ENCODE peak calls at places on chromosomes 1 and 21, in ten cellular contexts. A, U, D, W, P, R, Q, E, B and S are unnamed samples.
A peak's percentile ranks its signal among the peaks of the same experiment; 100 is the strongest.

GRCh38 chr1:211653907-211654553 is 21.4 kb downstream of the NEK2 start:
- DNase-seq in B (no peak), E (peak; percentile 58), U (no peak), W (peak; percentile 43), R (no peak), A (no peak), Q (peak; percentile 44), P (no peak), D (no peak), S (peak; percentile 77)

GRCh38 chr1:80918365-80918764 is 882.4 kb upstream of the ADGRL2 start:
- DNase-seq in U (no peak), A (no peak), P (no peak), E (no peak), D (peak; percentile 18), R (no peak), W (no peak), Q (peak; percentile 4), B (no peak), S (no peak)

GRCh38 chr1:40379785-40380452 is 6.4 kb downstream of the SMAP2 start:
- DNase-seq in D (peak; percentile 78), E (peak; percentile 77), Q (peak; percentile 65), B (no peak), A (no peak), P (no peak), U (no peak), R (no peak), W (no peak), S (peak; percentile 11)

GRCh38 chr1:73537400-73537799 is 660.6 kb downstream of the LRRIQ3 start:
- DNase-seq in A (peak; percentile 55), D (no peak), Q (no peak), B (no peak), P (no peak), U (no peak), R (no peak), E (no peak), W (no peak), S (no peak)

GRCh38 chr1:228045405-228045804 is 37.1 kb upstream of the ARF1 start:
- DNase-seq in R (no peak), P (no peak), D (no peak), E (no peak), A (no peak), U (no peak), B (no peak), Q (no peak), W (no peak), S (no peak)

GRCh38 chr1:8880068-8880676 is 1.7 kb upstream of the ENO1 start:
- DNase-seq in U (no peak), Q (peak; percentile 97), P (peak; percentile 83), W (peak; percentile 85), A (no peak), E (peak; percentile 99), B (peak; percentile 74), D (peak; percentile 99), R (peak; percentile 74), S (peak; percentile 96)

GRCh38 chr1:6674796-6675195 is 26.8 kb downstream of the DNAJC11 start:
- DNase-seq in B (no peak), E (no peak), R (no peak), P (no peak), D (no peak), A (no peak), W (no peak), Q (no peak), U (no peak), S (no peak)

GRCh38 chr1:202162049-202162417 is 1.6 kb upstream of the PTPN7 start:
- DNase-seq in A (no peak), B (no peak), D (no peak), W (no peak), E (no peak), Q (no peak), P (no peak), U (peak; percentile 62), R (no peak), S (no peak)

GRCh38 chr1:41639332-41639936 is 155.0 kb upstream of the EDN2 start:
- DNase-seq in W (peak; percentile 65), D (peak; percentile 63), E (peak; percentile 77), U (no peak), P (no peak), Q (peak; percentile 90), A (no peak), R (no peak), B (no peak), S (peak; percentile 40)

GRCh38 chr1:3652538-3653285 is 396 bp downstream of the TP73 start:
- DNase-seq in E (no peak), B (no peak), Q (no peak), A (peak; percentile 56), D (no peak), W (no peak), R (no peak), P (no peak), U (no peak), S (no peak)

GRCh38 chr21:32994305-32994704 is 31.4 kb upstream of the OLIG2 start:
- DNase-seq in Q (peak; percentile 31), R (no peak), B (no peak), D (peak; percentile 39), U (no peak), A (no peak), W (no peak), P (no peak), E (peak; percentile 26), S (peak; percentile 40)

GRCh38 chr1:159889202-159889601 is 10.8 kb downstream of the CFAP45 start:
- DNase-seq in P (no peak), D (no peak), A (no peak), Q (no peak), W (no peak), U (no peak), R (no peak), B (no peak), E (no peak), S (no peak)

GRCh38 chr21:35046223-35046690 is 2.8 kb downstream of the RUNX1 start:
- DNase-seq in Q (no peak), B (no peak), D (no peak), A (no peak), W (no peak), P (no peak), U (no peak), R (no peak), E (no peak), S (no peak)

GRCh38 chr21:39006653-39007417 is 176.4 kb downstream of the PSMG1 start:
- DNase-seq in U (no peak), R (peak; percentile 33), E (no peak), B (peak; percentile 83), A (no peak), Q (no peak), D (peak; percentile 63), P (no peak), W (no peak), S (peak; percentile 54)

GRCh38 chr1:77026640-77027039 is 159.4 kb downstream of the ST6GALNAC5 start:
- DNase-seq in Q (no peak), B (no peak), P (no peak), U (no peak), E (no peak), A (no peak), D (no peak), R (no peak), W (no peak), S (no peak)

GRCh38 chr1:77030401-77031100 is 163.3 kb downstream of the ST6GALNAC5 start:
- DNase-seq in P (no peak), E (no peak), Q (peak; percentile 33), W (no peak), R (no peak), A (no peak), U (no peak), D (peak; percentile 66), B (no peak), S (no peak)

GRCh38 chr1:77027916-77028315 is 160.6 kb downstream of the ST6GALNAC5 start:
- DNase-seq in Q (no peak), P (no peak), E (no peak), B (no peak), A (no peak), U (no peak), W (no peak), R (no peak), D (no peak), S (no peak)

GRCh38 chr1:77026126-77026525 is 158.8 kb downstream of the ST6GALNAC5 start:
- DNase-seq in E (no peak), A (no peak), W (no peak), Q (no peak), P (no peak), U (no peak), B (no peak), D (no peak), R (no peak), S (no peak)

GRCh38 chr1:77031101-77031662 is 163.9 kb downstream of the ST6GALNAC5 start:
- DNase-seq in U (no peak), A (no peak), W (peak; percentile 59), D (peak; percentile 76), Q (peak; percentile 73), P (peak; percentile 26), B (no peak), E (peak; percentile 65), R (no peak), S (peak; percentile 63)
- TF ChIP-seq CTCF in U (no peak), A (no peak), W (peak; percentile 40), D (no peak), Q (peak; percentile 6), P (no peak), B (no peak), E (peak; percentile 36), R (no peak), S (peak; percentile 22)

GRCh38 chr1:185595835-185596667 is 138.1 kb upstream of the HMCN1 start:
- DNase-seq in P (peak; percentile 58), D (peak; percentile 47), B (peak; percentile 77), U (peak; percentile 53), A (peak; percentile 71), R (peak; percentile 52), E (peak; percentile 37), W (peak; percentile 44), Q (peak; percentile 56), S (peak; percentile 84)
- TF ChIP-seq CTCF in P (peak; percentile 58), D (peak; percentile 80), B (peak; percentile 55), U (peak; percentile 58), A (peak; percentile 82), R (peak; percentile 27), E (peak; percentile 74), W (peak; percentile 77), Q (peak; percentile 65), S (peak; percentile 90)

DNA sequence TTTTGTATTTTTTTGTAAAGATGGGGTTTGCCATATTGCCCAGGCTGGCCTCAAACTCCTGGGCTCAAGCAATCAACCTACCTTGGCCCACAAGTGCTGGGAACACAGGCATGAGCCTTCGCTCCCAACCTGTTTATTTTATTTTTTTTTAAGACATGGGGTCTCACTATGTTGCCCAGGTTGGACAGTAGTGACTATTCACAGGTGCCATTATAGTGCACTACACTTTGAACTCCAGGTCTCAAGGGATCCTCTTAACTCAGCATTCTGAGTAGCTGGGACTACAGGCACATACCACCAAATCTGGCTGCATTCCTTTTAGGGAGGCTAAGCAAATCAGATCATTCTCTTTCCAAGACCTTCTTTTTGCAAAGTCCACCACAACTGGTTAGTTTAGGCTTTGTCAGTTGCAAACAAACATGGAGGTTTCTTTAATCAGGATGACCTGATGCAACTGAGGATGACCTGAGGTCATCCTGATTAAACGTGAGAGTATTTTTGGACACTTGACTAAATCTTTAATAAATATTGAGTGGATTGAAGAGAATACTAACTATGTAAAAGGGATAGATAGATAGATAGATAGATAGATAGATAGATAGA is 30.0 kb upstream of the RALGPS2 start:
- DNase-seq in W (no peak), A (no peak), R (no peak), B (no peak), P (no peak), Q (no peak), U (no peak), E (no peak), D (no peak), S (no peak)
- TF ChIP-seq CTCF in W (no peak), A (no peak), R (no peak), B (no peak), P (no peak), Q (no peak), U (no peak), E (no peak), D (no peak), S (no peak)

GRCh38 chr21:29376556-29376955 is 77.8 kb downstream of the BACH1 start:
- DNase-seq in P (peak; percentile 8), Q (no peak), D (peak; percentile 29), E (peak; percentile 13), W (no peak), B (peak; percentile 52), R (peak; percentile 45), U (peak; percentile 58), A (peak; percentile 68), S (peak; percentile 33)
- TF ChIP-seq CTCF in P (peak; percentile 17), Q (peak; percentile 26), D (peak; percentile 13), E (peak; percentile 33), W (peak; percentile 37), B (peak; percentile 29), R (peak; percentile 29), U (peak; percentile 45), A (peak; percentile 19), S (peak; percentile 15)